ENCODE peak calls at places on chromosomes 6 and 20, in four cellular contexts. D is heart right ventricle; L is CD8-positive, alpha-beta T cell; P is mammary epithelial cell. G is an unnamed sample.

GRCh38 chr6:104201557-104201956 is 658.2 kb downstream of the HACE1 start:
- DNase-seq in D (no peak), L (no peak), P (no peak), G (no peak)

GRCh38 chr20:1370548-1371110 is 22.2 kb downstream of the FKBP1A start:
- DNase-seq in D (no peak), L (no peak), P (no peak), G (no peak)

GRCh38 chr20:1816384-1817381 is 78.5 kb upstream of the SIRPA start:
- DNase-seq in D (no peak), L (no peak), P (peak; percentile 92), G (no peak)

GRCh38 chr20:50532231-50532630 is 22.0 kb downstream of the PTPN1 start:
- DNase-seq in D (no peak), L (no peak), P (no peak), G (no peak)

GRCh38 chr6:21587925-21588811 is 5.4 kb upstream of the SOX4 start:
- DNase-seq in D (peak; percentile 55), L (peak; percentile 23), P (peak; percentile 67), G (peak; percentile 92)

GRCh38 chr6:124879110-124879991 is 82.9 kb upstream of the RNF217 start:
- DNase-seq in D (no peak), L (no peak), P (no peak), G (no peak)

GRCh38 chr6:63839485-63839884 is 203.9 kb downstream of the PHF3 start:
- DNase-seq in D (no peak), L (no peak), P (no peak), G (no peak)

GRCh38 chr6:117733341-117733740 is 58.1 kb downstream of the NUS1 start:
- DNase-seq in D (no peak), L (no peak), P (no peak), G (no peak)

GRCh38 chr20:64106981-64107735 is at the start of gene NPBWR2:
- DNase-seq in D (no peak), L (no peak), P (no peak), G (no peak)

GRCh38 chr6:36720251-36721141 is 22.9 kb downstream of the RAB44 start:
- DNase-seq in D (no peak), L (no peak), P (no peak), G (no peak)

GRCh38 chr6:33896391-33897192 is 92.8 kb upstream of the MLN start:
- DNase-seq in D (no peak), L (no peak), P (no peak), G (no peak)

GRCh38 chr6:121418346-121418745 is 17.1 kb upstream of the GJA1 start:
- DNase-seq in D (no peak), L (no peak), P (no peak), G (no peak)

GRCh38 chr6:153959281-153959680 is 79.8 kb upstream of the OPRM1 start:
- DNase-seq in D (no peak), L (no peak), P (no peak), G (no peak)

GRCh38 chr6:72651191-72651590 is 29.3 kb downstream of the KCNQ5 start:
- DNase-seq in D (no peak), L (no peak), P (peak; percentile 7), G (no peak)

GRCh38 chr6:116884530-116884929 is 7.5 kb downstream of the RFX6 start:
- DNase-seq in D (no peak), L (no peak), P (no peak), G (no peak)

GRCh38 chr6:5763407-5763806 is 243.3 kb downstream of the NRN1 start:
- DNase-seq in D (no peak), L (no peak), P (no peak), G (no peak)

GRCh38 chr20:63249891-63250290 is 4.4 kb downstream of the NKAIN4 start:
- DNase-seq in D (no peak), L (no peak), P (no peak), G (no peak)

GRCh38 chr20:51462566-51463276 is 79.8 kb downstream of the NFATC2 start:
- DNase-seq in D (peak; percentile 85), L (no peak), P (no peak), G (no peak)

GRCh38 chr20:11200423-11200822 is 526.6 kb upstream of the JAG1 start:
- DNase-seq in D (no peak), L (no peak), P (no peak), G (no peak)

GRCh38 chr6:149094156-149094555 is 223.4 kb upstream of the TAB2 start:
- DNase-seq in D (no peak), L (no peak), P (no peak), G (no peak)

GRCh38 chr20:57959589-57959988 is 249.8 kb upstream of the PMEPA1 start:
- DNase-seq in D (no peak), L (no peak), P (no peak), G (no peak)

GRCh38 chr6:56955171-56956155 is 556 bp downstream of the BEND6 start:
- DNase-seq in D (peak; percentile 81), L (peak; percentile 44), P (peak; percentile 96), G (peak; percentile 67)

GRCh38 chr6:113082691-113083090 is 735.6 kb downstream of the RFPL4B start:
- DNase-seq in D (no peak), L (no peak), P (no peak), G (no peak)

GRCh38 chr20:61560361-61560853 is 308.3 kb downstream of the CDH4 start:
- DNase-seq in D (no peak), L (no peak), P (peak; percentile 6), G (no peak)

GRCh38 chr6:20534906-20535305 is 649 bp downstream of the CDKAL1 start:
- DNase-seq in D (no peak), L (no peak), P (peak; percentile 27), G (no peak)

GRCh38 chr6:138724015-138724414 is 49.6 kb upstream of the CCDC28A start:
- DNase-seq in D (peak; percentile 34), L (no peak), P (no peak), G (no peak)

GRCh38 chr6:117375446-117375845 is 50.3 kb downstream of the ROS1 start:
- DNase-seq in D (no peak), L (no peak), P (no peak), G (no peak)

GRCh38 chr20:63076421-63076820 is 69.7 kb upstream of the BHLHE23 start:
- DNase-seq in D (no peak), L (no peak), P (no peak), G (no peak)

GRCh38 chr6:26305097-26305841 is 59.7 kb upstream of the BTN3A2 start:
- DNase-seq in D (peak; percentile 49), L (peak; percentile 69), P (peak; percentile 80), G (no peak)

GRCh38 chr6:53410508-53411258 is 61.9 kb upstream of the ELOVL5 start:
- DNase-seq in D (peak; percentile 36), L (peak; percentile 56), P (peak; percentile 13), G (peak; percentile 68)

GRCh38 chr6:135535989-135536414 is 38.5 kb upstream of the AHI1 start:
- DNase-seq in D (no peak), L (no peak), P (peak; percentile 67), G (no peak)

GRCh38 chr6:624979-625378 is 31.9 kb downstream of the HUS1B start:
- DNase-seq in D (no peak), L (no peak), P (no peak), G (peak; percentile 11)

GRCh38 chr6:26421259-26422144 is 18.8 kb upstream of the BTN3A3 start:
- DNase-seq in D (peak; percentile 53), L (peak; percentile 43), P (peak; percentile 83), G (peak; percentile 85)

GRCh38 chr6:89843070-89843469 is 13.4 kb downstream of the CASP8AP2 start:
- DNase-seq in D (no peak), L (no peak), P (peak; percentile 45), G (no peak)

GRCh38 chr6:105468850-105469249 is 66.0 kb upstream of the PREP start:
- DNase-seq in D (no peak), L (no peak), P (no peak), G (no peak)

GRCh38 chr6:89505847-89506246 is 72.9 kb downstream of the ANKRD6 start:
- DNase-seq in D (no peak), L (no peak), P (no peak), G (no peak)

GRCh38 chr20:60060593-60060992 is 102.4 kb downstream of the CDH26 start:
- DNase-seq in D (no peak), L (no peak), P (peak; percentile 85), G (no peak)

GRCh38 chr20:60057866-60058807 is 99.9 kb downstream of the CDH26 start:
- DNase-seq in D (peak; percentile 57), L (peak; percentile 33), P (no peak), G (peak; percentile 82)

GRCh38 chr20:60057123-60057865 is 99.1 kb downstream of the CDH26 start:
- DNase-seq in D (peak; percentile 61), L (peak; percentile 67), P (peak; percentile 65), G (no peak)

GRCh38 chr20:60060006-60060557 is 101.9 kb downstream of the CDH26 start:
- DNase-seq in D (no peak), L (no peak), P (no peak), G (peak; percentile 30)

DNA sequence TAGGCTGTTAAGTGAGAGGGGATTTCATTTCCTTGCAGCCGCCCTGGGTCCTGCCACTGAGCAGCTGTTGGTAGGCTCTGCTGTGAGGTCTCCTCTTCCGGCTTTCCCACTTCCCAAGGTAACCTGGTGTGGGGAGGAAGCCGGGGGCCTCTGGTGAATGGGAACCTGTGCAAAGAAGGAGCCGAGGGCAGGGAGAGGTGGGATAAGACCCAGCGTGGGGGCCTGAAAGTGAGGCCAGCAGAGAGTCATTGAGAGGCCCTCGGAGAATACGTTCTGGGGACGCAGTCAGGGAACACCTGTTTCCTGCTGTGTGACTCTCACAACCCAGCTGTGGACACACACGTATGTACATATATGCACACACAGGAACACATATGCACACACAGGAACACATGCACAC is 100.6 kb downstream of the CDH26 start:
- DNase-seq in D (no peak), L (no peak), P (no peak), G (no peak)
- H3K27ac ChIP-seq in D (peak overlapping the region; percentile 9), L (peak overlapping the region; percentile 16), P (no peak overlapping the region), G (peak overlapping the region; percentile 64)

DNA sequence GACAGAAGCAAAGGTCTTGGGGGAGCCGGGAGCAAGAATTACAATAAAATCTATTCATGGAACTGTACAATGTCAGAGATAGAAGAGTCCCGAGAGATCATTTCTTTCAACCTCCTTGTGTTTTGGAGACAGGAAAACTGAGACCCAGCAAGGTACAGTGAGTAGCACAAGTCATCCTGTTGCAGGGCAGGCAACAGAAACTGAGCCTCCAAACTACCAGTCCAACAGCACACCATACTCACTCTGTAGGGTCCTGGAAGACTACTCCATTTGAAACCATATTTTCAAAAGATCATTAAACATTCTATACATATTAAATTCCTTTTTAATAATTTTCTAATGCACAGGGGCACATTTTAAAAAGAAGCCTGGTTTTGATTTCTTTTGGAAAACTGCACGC is 14.4 kb downstream of the ATXN1 start:
- DNase-seq in D (no peak), L (no peak), P (no peak), G (no peak)
- H3K4me3 ChIP-seq in D (no peak overlapping the region), L (no peak overlapping the region), P (no peak overlapping the region), G (no peak overlapping the region)

GRCh38 chr6:111748247-111748647 is 125.0 kb downstream of the FYN start:
- DNase-seq in D (no peak), L (no peak), P (no peak), G (no peak)
- H3K27ac ChIP-seq in D (peak overlapping the region; percentile 73), L (no peak overlapping the region), P (no peak overlapping the region), G (peak overlapping the region; percentile 76)

GRCh38 chr6:166861961-166862286 is 94.4 kb downstream of the RNASET2 start:
- DNase-seq in D (no peak), L (no peak), P (no peak), G (no peak)
- H3K4me3 ChIP-seq in D (peak overlapping the region; percentile 59), L (peak overlapping the region; percentile 59), P (no peak overlapping the region), G (peak overlapping the region; percentile 22)

GRCh38 chr6:27472182-27472616 is 706 bp downstream of the ZNF184 start:
- DNase-seq in D (no peak), L (peak; percentile 62), P (peak; percentile 70), G (no peak)
- H3K27ac ChIP-seq in D (peak overlapping the region; percentile 91), L (peak overlapping the region; percentile 94), P (peak overlapping the region; percentile 86), G (peak overlapping the region; percentile 85)

GRCh38 chr6:35080821-35081425 is 60.2 kb downstream of the TCP11 start:
- DNase-seq in D (no peak), L (no peak), P (peak; percentile 85), G (no peak)
- H3K4me3 ChIP-seq in D (no peak overlapping the region), L (no peak overlapping the region), P (no peak overlapping the region), G (no peak overlapping the region)

GRCh38 chr6:16756660-16757270 is 4.5 kb downstream of the ATXN1 start:
- DNase-seq in D (no peak), L (no peak), P (peak; percentile 9), G (no peak)
- H3K27ac ChIP-seq in D (no peak overlapping the region), L (no peak overlapping the region), P (no peak overlapping the region), G (no peak overlapping the region)

G was measured in upper lobe of left lung.